ENCODE peak calls at places on chromosomes 16 and 17, in eight cellular contexts. D, Z, O, W, H, X, N and L are unnamed samples.

GRCh38 chr16:60203525-60204124 is 1469.5 kb upstream of the GOT2 start:
- DNase-seq in D (peak; percentile 22), N (no peak), O (no peak), H (no peak), Z (no peak), W (no peak), X (no peak), L (no peak)

GRCh38 chr17:59760164-59760563 is 52.7 kb downstream of the VMP1 start:
- DNase-seq in X (no peak), O (no peak), W (no peak), D (no peak), H (no peak), N (no peak), Z (no peak), L (no peak)

GRCh38 chr16:51276335-51276734 is 125.3 kb upstream of the SALL1 start:
- DNase-seq in N (no peak), O (no peak), H (no peak), X (no peak), W (no peak), Z (no peak), D (no peak), L (no peak)

GRCh38 chr16:70419384-70420327 is 19.2 kb downstream of the ST3GAL2 start:
- DNase-seq in O (no peak), D (no peak), Z (no peak), H (no peak), N (no peak), W (no peak), X (no peak), L (no peak)

GRCh38 chr17:62562656-62563055 is 64.8 kb upstream of the MRC2 start:
- DNase-seq in D (peak; percentile 72), N (no peak), X (no peak), Z (peak; percentile 13), W (no peak), O (no peak), H (no peak), L (no peak)

GRCh38 chr16:30561212-30561816 is 3.1 kb upstream of the ZNF764 start:
- DNase-seq in H (peak; percentile 39), X (no peak), O (peak; percentile 52), D (no peak), Z (peak; percentile 44), W (no peak), N (peak; percentile 35), L (no peak)

GRCh38 chr16:11672206-11673090 is 4.2 kb downstream of the SNN start:
- DNase-seq in H (no peak), D (no peak), N (no peak), W (peak; percentile 39), Z (no peak), X (no peak), O (no peak), L (no peak)

GRCh38 chr16:79318137-79318899 is 282.2 kb downstream of the MAF start:
- DNase-seq in H (no peak), N (no peak), Z (no peak), X (no peak), O (no peak), W (no peak), D (no peak), L (no peak)

GRCh38 chr17:5819921-5820685 is 235.8 kb upstream of the NLRP1 start:
- DNase-seq in X (no peak), N (no peak), D (no peak), Z (no peak), W (no peak), H (no peak), O (no peak), L (no peak)

GRCh38 chr16:54937673-54938350 is 7.1 kb downstream of the IRX5 start:
- DNase-seq in H (no peak), D (no peak), X (no peak), W (no peak), O (no peak), Z (no peak), N (no peak), L (no peak)

GRCh38 chr16:12643034-12643455 is 160.6 kb downstream of the CPPED1 start:
- DNase-seq in Z (no peak), H (no peak), O (no peak), W (no peak), X (no peak), D (no peak), N (no peak), L (no peak)

GRCh38 chr17:35135322-35135721 is 6.8 kb downstream of the NLE1 start:
- DNase-seq in Z (no peak), D (no peak), N (no peak), O (no peak), W (no peak), X (no peak), H (no peak), L (no peak)

GRCh38 chr17:12850996-12851395 is 61.7 kb downstream of the ARHGAP44 start:
- DNase-seq in W (no peak), Z (no peak), O (no peak), N (no peak), D (no peak), H (no peak), X (no peak), L (no peak)

GRCh38 chr17:68389041-68389440 is 68.3 kb downstream of the WIPI1 start:
- DNase-seq in W (no peak), N (no peak), D (no peak), H (no peak), O (no peak), X (peak; percentile 32), Z (no peak), L (no peak)

GRCh38 chr17:78127888-78128615 is 503 bp downstream of the TMC6 start:
- DNase-seq in W (no peak), D (no peak), X (peak; percentile 80), N (peak; percentile 70), Z (peak; percentile 51), H (peak; percentile 48), O (no peak), L (no peak)

GRCh38 chr17:78130080-78130438 is 512 bp upstream of the TMC8 start:
- DNase-seq in H (no peak), N (no peak), O (no peak), Z (no peak), X (no peak), W (no peak), D (no peak), L (no peak)

GRCh38 chr17:78130439-78131101 is at the start of gene TMC8:
- DNase-seq in D (no peak), N (peak; percentile 75), Z (peak; percentile 72), H (peak; percentile 51), X (peak; percentile 81), W (no peak), O (no peak), L (no peak)

GRCh38 chr17:78128616-78129384 is at the start of gene TMC6:
- DNase-seq in O (no peak), W (no peak), D (peak; percentile 56), X (peak; percentile 81), N (peak; percentile 90), Z (peak; percentile 83), H (peak; percentile 74), L (no peak)

DNA sequence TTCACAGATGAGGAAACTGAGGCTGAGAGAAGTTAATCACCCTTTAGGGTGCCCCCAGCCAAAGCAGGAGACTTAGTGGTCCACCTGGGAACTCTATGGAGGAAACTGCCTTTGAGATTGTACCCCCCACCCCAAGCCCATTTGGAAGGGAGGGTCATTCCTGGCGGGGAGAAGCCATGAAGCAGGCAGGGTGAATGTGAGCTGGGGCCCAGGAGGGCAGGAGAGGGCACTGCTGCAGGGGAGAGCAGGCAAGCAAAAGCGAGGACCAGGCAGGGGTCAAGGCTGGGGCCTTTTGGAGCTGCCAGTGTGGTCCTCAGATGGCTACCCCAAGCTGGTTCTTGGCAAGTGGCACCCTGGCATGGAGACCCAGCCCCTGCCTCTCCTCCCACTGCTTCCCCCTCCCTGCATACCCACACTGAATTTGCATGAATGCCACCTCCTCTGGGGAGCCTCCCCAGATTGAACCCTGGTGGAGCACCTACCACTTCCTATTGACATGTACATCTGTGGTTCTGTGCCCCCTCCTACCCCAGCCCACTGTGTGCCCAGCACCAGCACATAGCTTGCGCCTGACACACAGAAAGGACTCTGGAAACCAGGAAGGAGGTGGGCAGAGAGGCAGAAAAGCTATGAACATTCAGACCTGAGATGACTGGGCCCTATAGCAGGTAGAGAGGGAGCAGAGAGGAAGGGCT is 977 bp upstream of the TMC6 start:
- DNase-seq in O (no peak), D (no peak), H (no peak), N (peak; percentile 42), X (no peak), Z (peak; percentile 50), W (no peak), L (no peak)
- H3K4me3 ChIP-seq in O (no peak overlapping the region), D (peak overlapping the region; percentile 79), H (no peak overlapping the region), N (peak overlapping the region; percentile 78), X (no peak overlapping the region), Z (no peak overlapping the region), W (peak overlapping the region; percentile 94), L (no peak overlapping the region)

GRCh38 chr17:79979841-79980215 is 55.8 kb downstream of the TBC1D16 start:
- DNase-seq in Z (no peak), W (no peak), D (no peak), H (no peak), N (no peak), X (peak; percentile 76), O (no peak), L (no peak)
- TF ChIP-seq EP300 in Z (no peak), W (no peak), D (no peak), H (no peak), N (no peak), X (no peak), O (no peak), L (no peak)

DNA sequence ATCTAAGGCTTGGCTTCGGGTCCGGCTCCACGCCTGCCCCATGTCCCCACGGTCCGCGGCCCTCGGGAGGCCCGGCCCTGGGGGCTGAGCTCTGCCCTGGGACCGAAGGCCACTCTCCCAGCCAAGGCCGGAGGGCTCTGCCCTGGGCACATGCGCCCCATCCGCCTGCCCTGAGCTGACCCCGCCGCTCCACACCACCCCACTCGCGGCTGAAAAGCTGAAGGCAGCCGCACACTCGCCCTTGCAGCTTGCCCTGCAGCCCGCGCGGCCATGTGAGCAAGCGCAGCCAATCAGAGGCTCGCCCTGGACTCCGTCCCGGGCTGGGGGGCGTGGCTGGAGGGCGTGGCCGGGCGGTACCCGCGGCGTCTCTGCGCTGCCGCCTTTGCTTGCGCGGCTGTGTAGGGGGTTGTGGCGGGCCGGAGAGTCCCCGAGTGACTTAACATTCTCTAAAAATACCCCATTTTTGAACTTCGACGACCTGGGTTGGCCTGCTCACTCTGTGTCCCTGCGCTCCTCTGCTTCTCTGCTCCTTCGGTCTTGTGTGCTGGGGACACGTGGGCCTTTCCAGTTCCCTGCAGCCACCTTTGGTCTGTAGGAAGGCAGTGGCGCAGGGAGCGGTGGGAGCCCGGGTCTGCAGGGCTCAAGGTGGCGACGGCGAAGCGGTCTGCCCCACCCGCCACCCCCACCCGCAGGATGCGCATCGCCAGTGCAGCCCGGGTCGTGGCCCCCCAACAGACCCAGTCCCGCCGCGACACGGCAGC is 8.8 kb upstream of the MAP2K3 start:
- DNase-seq in D (peak; percentile 82), N (peak; percentile 97), Z (peak; percentile 97), O (peak; percentile 87), X (peak; percentile 97), W (peak; percentile 43), H (peak; percentile 95), L (peak; percentile 88)
- H3K4me3 ChIP-seq in D (peak overlapping the region; percentile 64), N (peak overlapping the region; percentile 70), Z (peak overlapping the region; percentile 60), O (peak overlapping the region; percentile 67), X (peak overlapping the region; percentile 70), W (peak overlapping the region; percentile 72), H (peak overlapping the region; percentile 70), L (peak overlapping the region; percentile 73)

DNA sequence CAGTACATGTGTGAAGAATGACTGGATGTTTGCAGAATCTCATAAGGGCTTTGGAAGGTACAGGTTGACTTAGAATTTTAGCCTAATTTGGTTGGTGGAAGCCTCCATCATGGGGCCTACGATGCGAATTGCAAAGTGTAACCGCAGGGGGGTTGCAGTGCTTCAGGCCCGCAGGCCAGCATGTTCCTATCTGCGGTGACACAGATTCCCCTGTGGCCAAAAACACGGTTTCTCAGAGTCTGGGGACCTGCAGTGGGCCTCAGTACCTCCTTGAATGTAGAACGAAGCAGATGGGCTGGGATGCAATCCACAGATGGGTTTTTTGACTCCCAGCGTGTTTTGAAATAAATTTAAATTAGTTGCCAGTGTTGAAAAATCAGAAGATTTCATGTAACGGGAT is 34.7 kb downstream of the KIAA0513 start:
- DNase-seq in O (no peak), Z (no peak), N (no peak), H (no peak), W (no peak), D (no peak), X (no peak), L (no peak)
- TF ChIP-seq EP300 in O (no peak), Z (no peak), N (no peak), H (no peak), W (no peak), D (no peak), X (no peak), L (no peak)